ENCODE peak calls at places on chromosomes 13 and 19, in seven cellular contexts. One of them, this sample, is unnamed.

GRCh38 chr13:110128546-110128945 is 178.4 kb downstream of the COL4A1 start:
- DNase-seq in endothelial cell of umbilical vein: no peak
- DNase-seq in AG04450: no peak
- DNase-seq in brain microvascular endothelial cell: no peak
- DNase-seq in fibroblast of pulmonary artery: peak; percentile 31
- DNase-seq in dorsolateral prefrontal cortex: no peak
- DNase-seq in bronchial epithelial cell: no peak
- DNase-seq in this sample: no peak

GRCh38 chr19:2759965-2760364 is 20.1 kb upstream of the SLC39A3 start:
- DNase-seq in endothelial cell of umbilical vein: no peak
- DNase-seq in AG04450: no peak
- DNase-seq in brain microvascular endothelial cell: no peak
- DNase-seq in fibroblast of pulmonary artery: no peak
- DNase-seq in dorsolateral prefrontal cortex: no peak
- DNase-seq in bronchial epithelial cell: no peak
- DNase-seq in this sample: no peak

GRCh38 chr19:38223119-38223523 is 901 bp downstream of the DPF1 start:
- DNase-seq in endothelial cell of umbilical vein: no peak
- DNase-seq in AG04450: no peak
- DNase-seq in brain microvascular endothelial cell: no peak
- DNase-seq in fibroblast of pulmonary artery: no peak
- DNase-seq in dorsolateral prefrontal cortex: no peak
- DNase-seq in bronchial epithelial cell: no peak
- DNase-seq in this sample: no peak

GRCh38 chr19:32675720-32676185 is at the start of gene RGS9BP:
- DNase-seq in endothelial cell of umbilical vein: peak; percentile 62
- DNase-seq in AG04450: peak; percentile 26
- DNase-seq in brain microvascular endothelial cell: peak; percentile 39
- DNase-seq in fibroblast of pulmonary artery: peak; percentile 73
- DNase-seq in dorsolateral prefrontal cortex: peak; percentile 82
- DNase-seq in bronchial epithelial cell: peak; percentile 10
- DNase-seq in this sample: no peak

GRCh38 chr13:46757640-46758039 is 39.3 kb downstream of the ESD start:
- DNase-seq in endothelial cell of umbilical vein: no peak
- DNase-seq in AG04450: no peak
- DNase-seq in brain microvascular endothelial cell: no peak
- DNase-seq in fibroblast of pulmonary artery: no peak
- DNase-seq in dorsolateral prefrontal cortex: no peak
- DNase-seq in bronchial epithelial cell: no peak
- DNase-seq in this sample: no peak

GRCh38 chr19:35727956-35728706 is 10.3 kb downstream of the KMT2B start:
- DNase-seq in endothelial cell of umbilical vein: no peak
- DNase-seq in AG04450: no peak
- DNase-seq in brain microvascular endothelial cell: no peak
- DNase-seq in fibroblast of pulmonary artery: no peak
- DNase-seq in dorsolateral prefrontal cortex: no peak
- DNase-seq in bronchial epithelial cell: no peak
- DNase-seq in this sample: no peak

GRCh38 chr13:31846984-31847752 is 107.8 kb downstream of the RXFP2 start:
- DNase-seq in endothelial cell of umbilical vein: no peak
- DNase-seq in AG04450: no peak
- DNase-seq in brain microvascular endothelial cell: no peak
- DNase-seq in fibroblast of pulmonary artery: no peak
- DNase-seq in dorsolateral prefrontal cortex: no peak
- DNase-seq in bronchial epithelial cell: no peak
- DNase-seq in this sample: no peak

GRCh38 chr13:47256618-47257017 is 359.8 kb upstream of the HTR2A start:
- DNase-seq in endothelial cell of umbilical vein: no peak
- DNase-seq in AG04450: peak; percentile 42
- DNase-seq in brain microvascular endothelial cell: peak; percentile 63
- DNase-seq in fibroblast of pulmonary artery: peak; percentile 90
- DNase-seq in dorsolateral prefrontal cortex: no peak
- DNase-seq in bronchial epithelial cell: peak; percentile 90
- DNase-seq in this sample: no peak

GRCh38 chr13:50127017-50127725 is 111.9 kb downstream of the KCNRG start:
- DNase-seq in endothelial cell of umbilical vein: no peak
- DNase-seq in AG04450: no peak
- DNase-seq in brain microvascular endothelial cell: no peak
- DNase-seq in fibroblast of pulmonary artery: peak; percentile 59
- DNase-seq in dorsolateral prefrontal cortex: peak; percentile 44
- DNase-seq in bronchial epithelial cell: no peak
- DNase-seq in this sample: no peak

GRCh38 chr13:99947666-99948065 is 23.9 kb downstream of the ZIC5 start:
- DNase-seq in endothelial cell of umbilical vein: no peak
- DNase-seq in AG04450: no peak
- DNase-seq in brain microvascular endothelial cell: no peak
- DNase-seq in fibroblast of pulmonary artery: no peak
- DNase-seq in dorsolateral prefrontal cortex: no peak
- DNase-seq in bronchial epithelial cell: no peak
- DNase-seq in this sample: no peak

GRCh38 chr13:78630509-78630908 is 27.2 kb upstream of the POU4F1 start:
- DNase-seq in endothelial cell of umbilical vein: no peak
- DNase-seq in AG04450: no peak
- DNase-seq in brain microvascular endothelial cell: no peak
- DNase-seq in fibroblast of pulmonary artery: no peak
- DNase-seq in dorsolateral prefrontal cortex: no peak
- DNase-seq in bronchial epithelial cell: no peak
- DNase-seq in this sample: no peak

GRCh38 chr13:27137759-27138158 is 33.9 kb downstream of the USP12 start:
- DNase-seq in endothelial cell of umbilical vein: no peak
- DNase-seq in AG04450: no peak
- DNase-seq in brain microvascular endothelial cell: no peak
- DNase-seq in fibroblast of pulmonary artery: no peak
- DNase-seq in dorsolateral prefrontal cortex: peak; percentile 67
- DNase-seq in bronchial epithelial cell: no peak
- DNase-seq in this sample: no peak

GRCh38 chr19:48516536-48516935 is 4.9 kb upstream of the LMTK3 start:
- DNase-seq in endothelial cell of umbilical vein: no peak
- DNase-seq in AG04450: no peak
- DNase-seq in brain microvascular endothelial cell: no peak
- DNase-seq in fibroblast of pulmonary artery: no peak
- DNase-seq in dorsolateral prefrontal cortex: no peak
- DNase-seq in bronchial epithelial cell: no peak
- DNase-seq in this sample: no peak

GRCh38 chr19:39645800-39646411 is 9.8 kb upstream of the LGALS16 start:
- DNase-seq in endothelial cell of umbilical vein: peak; percentile 18
- DNase-seq in AG04450: no peak
- DNase-seq in brain microvascular endothelial cell: peak; percentile 7
- DNase-seq in fibroblast of pulmonary artery: peak; percentile 43
- DNase-seq in dorsolateral prefrontal cortex: no peak
- DNase-seq in bronchial epithelial cell: peak; percentile 6
- DNase-seq in this sample: no peak

GRCh38 chr19:9857920-9858746 is 23.0 kb downstream of the PIN1 start:
- DNase-seq in endothelial cell of umbilical vein: no peak
- DNase-seq in AG04450: no peak
- DNase-seq in brain microvascular endothelial cell: no peak
- DNase-seq in fibroblast of pulmonary artery: no peak
- DNase-seq in dorsolateral prefrontal cortex: no peak
- DNase-seq in bronchial epithelial cell: peak; percentile 33
- DNase-seq in this sample: no peak

GRCh38 chr13:108460043-108460442 is 169.4 kb upstream of the MYO16 start:
- DNase-seq in endothelial cell of umbilical vein: no peak
- DNase-seq in AG04450: no peak
- DNase-seq in brain microvascular endothelial cell: no peak
- DNase-seq in fibroblast of pulmonary artery: no peak
- DNase-seq in dorsolateral prefrontal cortex: no peak
- DNase-seq in bronchial epithelial cell: no peak
- DNase-seq in this sample: no peak

GRCh38 chr19:18611327-18612050 is 1.2 kb upstream of the TMEM59L start:
- DNase-seq in endothelial cell of umbilical vein: no peak
- DNase-seq in AG04450: no peak
- DNase-seq in brain microvascular endothelial cell: no peak
- DNase-seq in fibroblast of pulmonary artery: no peak
- DNase-seq in dorsolateral prefrontal cortex: no peak
- DNase-seq in bronchial epithelial cell: no peak
- DNase-seq in this sample: no peak

GRCh38 chr19:58519087-58519354 is 589 bp downstream of the ZBTB45 start:
- DNase-seq in endothelial cell of umbilical vein: peak; percentile 80
- DNase-seq in AG04450: no peak
- DNase-seq in brain microvascular endothelial cell: peak; percentile 65
- DNase-seq in fibroblast of pulmonary artery: peak; percentile 75
- DNase-seq in dorsolateral prefrontal cortex: peak; percentile 73
- DNase-seq in bronchial epithelial cell: peak; percentile 62
- DNase-seq in this sample: peak; percentile 42

GRCh38 chr19:37078717-37079032 is 442 bp downstream of the ZNF420 start:
- DNase-seq in endothelial cell of umbilical vein: no peak
- DNase-seq in AG04450: no peak
- DNase-seq in brain microvascular endothelial cell: no peak
- DNase-seq in fibroblast of pulmonary artery: no peak
- DNase-seq in dorsolateral prefrontal cortex: no peak
- DNase-seq in bronchial epithelial cell: no peak
- DNase-seq in this sample: no peak

DNA sequence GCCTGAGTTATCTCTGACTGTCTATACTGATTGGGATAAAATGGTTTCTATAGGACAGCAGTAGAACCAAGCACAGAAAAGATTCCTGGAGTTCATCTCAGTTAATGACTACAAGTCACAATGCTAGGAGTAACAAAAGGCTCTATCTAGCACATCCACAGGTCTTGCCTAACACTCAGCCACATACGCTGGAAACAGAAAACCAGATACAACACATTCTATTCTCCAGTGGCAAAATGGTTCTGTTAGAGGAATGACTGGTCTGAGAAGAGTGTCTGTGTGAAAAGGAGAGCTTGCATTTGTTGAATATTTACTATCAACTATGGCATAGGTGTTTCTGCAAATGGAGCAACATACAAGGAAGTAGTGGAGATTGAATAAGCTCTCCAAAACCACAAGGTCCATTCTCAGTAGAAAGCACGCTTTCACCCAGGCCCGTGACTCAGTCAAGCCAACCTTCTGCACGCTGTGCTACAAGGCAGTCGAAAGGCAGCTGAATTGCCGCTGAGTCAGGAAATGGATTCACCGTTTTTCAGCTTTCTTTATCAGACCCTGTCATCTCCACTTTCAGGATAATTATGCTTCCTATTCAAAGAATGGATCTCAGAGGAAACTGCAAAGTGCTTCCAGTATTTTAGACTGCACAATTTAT is 761.4 kb downstream of the EFNB2 start:
- DNase-seq in endothelial cell of umbilical vein: peak; percentile 21
- DNase-seq in AG04450: no peak
- DNase-seq in brain microvascular endothelial cell: peak; percentile 70
- DNase-seq in fibroblast of pulmonary artery: peak; percentile 21
- DNase-seq in dorsolateral prefrontal cortex: no peak
- DNase-seq in bronchial epithelial cell: peak; percentile 83
- DNase-seq in this sample: peak; percentile 51
- H3K4me3 ChIP-seq in endothelial cell of umbilical vein: no peak overlapping the region
- H3K4me3 ChIP-seq in AG04450: no peak overlapping the region
- H3K4me3 ChIP-seq in brain microvascular endothelial cell: no peak overlapping the region
- H3K4me3 ChIP-seq in fibroblast of pulmonary artery: no peak overlapping the region
- H3K4me3 ChIP-seq in dorsolateral prefrontal cortex: no peak overlapping the region
- H3K4me3 ChIP-seq in bronchial epithelial cell: no peak overlapping the region
- H3K4me3 ChIP-seq in this sample: peak overlapping the region; percentile 24

DNA sequence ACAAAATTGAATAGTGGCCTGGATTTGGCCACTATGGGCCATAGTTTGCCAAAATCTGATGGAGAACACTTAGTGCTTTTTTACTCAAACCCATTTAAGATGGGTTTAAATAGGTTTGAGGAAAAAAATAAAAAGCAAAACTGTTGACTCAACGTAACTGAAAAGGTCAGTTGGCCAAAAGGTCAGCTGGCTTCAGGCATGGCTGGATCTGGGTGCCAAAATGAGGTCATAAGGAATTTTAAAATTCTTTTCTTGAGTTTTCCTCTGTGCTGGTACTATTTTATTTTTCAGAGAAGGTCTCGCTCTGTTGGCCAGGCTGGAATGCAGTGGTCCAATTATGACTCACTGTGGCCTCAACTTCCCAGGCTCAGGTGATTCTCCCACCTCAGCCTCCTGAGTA is 51.0 kb downstream of the ACSBG2 start:
- DNase-seq in endothelial cell of umbilical vein: no peak
- DNase-seq in AG04450: no peak
- DNase-seq in brain microvascular endothelial cell: no peak
- DNase-seq in fibroblast of pulmonary artery: no peak
- DNase-seq in dorsolateral prefrontal cortex: no peak
- DNase-seq in bronchial epithelial cell: no peak
- DNase-seq in this sample: no peak
- TF ChIP-seq CTCF in endothelial cell of umbilical vein: no peak
- TF ChIP-seq CTCF in AG04450: no peak
- TF ChIP-seq CTCF in brain microvascular endothelial cell: no peak
- TF ChIP-seq CTCF in fibroblast of pulmonary artery: no peak
- TF ChIP-seq CTCF in dorsolateral prefrontal cortex: no peak
- TF ChIP-seq CTCF in bronchial epithelial cell: no peak
- TF ChIP-seq CTCF in this sample: no peak

DNA sequence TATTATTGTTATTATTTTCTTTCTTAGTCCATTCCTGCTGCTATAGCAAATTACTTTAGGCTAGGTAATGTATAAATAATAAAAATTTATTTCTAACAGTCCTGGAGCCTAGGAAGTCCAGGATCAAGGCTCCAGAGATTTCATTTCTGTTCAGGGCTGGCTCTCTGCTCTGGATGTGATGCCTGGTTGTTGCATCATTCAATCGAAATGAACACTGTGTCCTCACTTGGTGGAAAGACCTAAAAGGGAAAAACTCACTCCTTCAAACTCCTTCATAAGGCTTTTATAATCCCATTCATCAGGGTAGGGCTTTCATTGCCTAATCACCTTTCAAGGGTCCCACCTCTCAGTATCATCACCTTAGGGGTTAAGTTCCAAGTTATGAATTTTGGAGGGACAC is 395.0 kb downstream of the EFNB2 start:
- DNase-seq in endothelial cell of umbilical vein: no peak
- DNase-seq in AG04450: no peak
- DNase-seq in brain microvascular endothelial cell: no peak
- DNase-seq in fibroblast of pulmonary artery: no peak
- DNase-seq in dorsolateral prefrontal cortex: no peak
- DNase-seq in bronchial epithelial cell: no peak
- DNase-seq in this sample: no peak
- H3K4me3 ChIP-seq in endothelial cell of umbilical vein: no peak overlapping the region
- H3K4me3 ChIP-seq in AG04450: no peak overlapping the region
- H3K4me3 ChIP-seq in brain microvascular endothelial cell: no peak overlapping the region
- H3K4me3 ChIP-seq in fibroblast of pulmonary artery: no peak overlapping the region
- H3K4me3 ChIP-seq in dorsolateral prefrontal cortex: no peak overlapping the region
- H3K4me3 ChIP-seq in bronchial epithelial cell: no peak overlapping the region
- H3K4me3 ChIP-seq in this sample: no peak overlapping the region

GRCh38 chr19:29083863-29084262 is 129.1 kb downstream of the UQCRFS1 start:
- DNase-seq in endothelial cell of umbilical vein: no peak
- DNase-seq in AG04450: no peak
- DNase-seq in brain microvascular endothelial cell: no peak
- DNase-seq in fibroblast of pulmonary artery: no peak
- DNase-seq in dorsolateral prefrontal cortex: no peak
- DNase-seq in bronchial epithelial cell: no peak
- DNase-seq in this sample: no peak

GRCh38 chr19:29086182-29086581 is 126.8 kb downstream of the UQCRFS1 start:
- DNase-seq in endothelial cell of umbilical vein: no peak
- DNase-seq in AG04450: no peak
- DNase-seq in brain microvascular endothelial cell: no peak
- DNase-seq in fibroblast of pulmonary artery: no peak
- DNase-seq in dorsolateral prefrontal cortex: no peak
- DNase-seq in bronchial epithelial cell: no peak
- DNase-seq in this sample: no peak

GRCh38 chr19:29086646-29087045 is 126.3 kb downstream of the UQCRFS1 start:
- DNase-seq in endothelial cell of umbilical vein: no peak
- DNase-seq in AG04450: no peak
- DNase-seq in brain microvascular endothelial cell: no peak
- DNase-seq in fibroblast of pulmonary artery: no peak
- DNase-seq in dorsolateral prefrontal cortex: no peak
- DNase-seq in bronchial epithelial cell: no peak
- DNase-seq in this sample: no peak

GRCh38 chr19:29085630-29086029 is 127.3 kb downstream of the UQCRFS1 start:
- DNase-seq in endothelial cell of umbilical vein: no peak
- DNase-seq in AG04450: no peak
- DNase-seq in brain microvascular endothelial cell: no peak
- DNase-seq in fibroblast of pulmonary artery: no peak
- DNase-seq in dorsolateral prefrontal cortex: no peak
- DNase-seq in bronchial epithelial cell: no peak
- DNase-seq in this sample: no peak

GRCh38 chr19:29084266-29084665 is 128.7 kb downstream of the UQCRFS1 start:
- DNase-seq in endothelial cell of umbilical vein: no peak
- DNase-seq in AG04450: no peak
- DNase-seq in brain microvascular endothelial cell: no peak
- DNase-seq in fibroblast of pulmonary artery: no peak
- DNase-seq in dorsolateral prefrontal cortex: no peak
- DNase-seq in bronchial epithelial cell: no peak
- DNase-seq in this sample: no peak
- TF ChIP-seq CTCF in endothelial cell of umbilical vein: no peak
- TF ChIP-seq CTCF in AG04450: peak; percentile 13
- TF ChIP-seq CTCF in brain microvascular endothelial cell: no peak
- TF ChIP-seq CTCF in fibroblast of pulmonary artery: no peak
- TF ChIP-seq CTCF in dorsolateral prefrontal cortex: no peak
- TF ChIP-seq CTCF in bronchial epithelial cell: no peak
- TF ChIP-seq CTCF in this sample: no peak